ENCODE peak calls at places on chromosomes 7 and 10, in eight cellular contexts. D is right cardiac atrium, E is transverse colon, O is trophoblast cell, P is esophagus squamous epithelium, U is AG04450, G is IMR-90, W is prostate gland. J is an unnamed sample. For H3K9me3, the result is how much of the 10 kb centered on the place peaks cover.

GRCh38 chr7:50803359-50804337 is 21.0 kb upstream of the GRB10 start:
- DNase-seq in D (no peak), E (no peak), O (no peak), P (no peak), U (no peak), G (no peak), W (no peak), J (no peak)

GRCh38 chr7:130957140-130957513 is 223.1 kb upstream of the KLF14 start:
- DNase-seq in D (no peak), E (no peak), O (no peak), P (no peak), U (no peak), G (no peak), W (no peak), J (no peak)

GRCh38 chr7:81327468-81327867 is 408.6 kb upstream of the SEMA3C start:
- DNase-seq in D (no peak), E (no peak), O (no peak), P (no peak), U (no peak), G (peak), W (no peak), J (no peak)

GRCh38 chr7:107232568-107233090 is 63.8 kb downstream of the HBP1 start:
- DNase-seq in D (no peak), E (no peak), O (no peak), P (no peak), U (peak), G (peak), W (no peak), J (no peak)

GRCh38 chr10:59362184-59362966 is at the start of gene FAM13C:
- DNase-seq in D (peak), E (peak), O (peak), P (no peak), U (no peak), G (peak), W (peak), J (no peak)

GRCh38 chr7:4227105-4228010 is 454.7 kb upstream of the FOXK1 start:
- DNase-seq in D (no peak), E (no peak), O (no peak), P (no peak), U (no peak), G (no peak), W (no peak), J (no peak)

GRCh38 chr10:54800677-54801480 is at the start of gene PCDH15:
- DNase-seq in D (no peak), E (no peak), O (no peak), P (no peak), U (no peak), G (no peak), W (no peak), J (no peak)

GRCh38 chr7:43572516-43573049 is 10.3 kb upstream of the STK17A start:
- DNase-seq in D (no peak), E (peak), O (no peak), P (no peak), U (peak), G (peak), W (no peak), J (no peak)

GRCh38 chr10:62437696-62438095 is 63.5 kb downstream of the ZNF365 start:
- DNase-seq in D (no peak), E (no peak), O (peak), P (no peak), U (no peak), G (peak), W (peak), J (no peak)

GRCh38 chr7:18175801-18176450 is 148.3 kb upstream of the PRPS1L1 start:
- DNase-seq in D (no peak), E (no peak), O (peak), P (no peak), U (no peak), G (no peak), W (no peak), J (no peak)

GRCh38 chr10:17214486-17214885 is 13.0 kb upstream of the TRDMT1 start:
- DNase-seq in D (no peak), E (no peak), O (no peak), P (no peak), U (no peak), G (no peak), W (no peak), J (no peak)

GRCh38 chr7:81299272-81299671 is 380.4 kb upstream of the SEMA3C start:
- DNase-seq in D (no peak), E (no peak), O (no peak), P (no peak), U (peak), G (peak), W (no peak), J (no peak)

GRCh38 chr10:102580230-102580629 is 64.0 kb upstream of the TRIM8 start:
- DNase-seq in D (no peak), E (no peak), O (no peak), P (no peak), U (peak), G (peak), W (no peak), J (no peak)

GRCh38 chr10:17239276-17239660 is 11.2 kb downstream of the VIM start:
- DNase-seq in D (no peak), E (no peak), O (no peak), P (no peak), U (no peak), G (no peak), W (no peak), J (no peak)

GRCh38 chr10:126921162-126921561 is 15.9 kb downstream of the DOCK1 start:
- DNase-seq in D (no peak), E (no peak), O (no peak), P (no peak), U (no peak), G (no peak), W (no peak), J (no peak)

GRCh38 chr7:13524076-13524475 is 465.4 kb downstream of the ETV1 start:
- DNase-seq in D (no peak), E (no peak), O (no peak), P (no peak), U (no peak), G (no peak), W (peak), J (no peak)

GRCh38 chr10:104767745-104768144 is 126.7 kb downstream of the SORCS3 start:
- DNase-seq in D (no peak), E (no peak), O (no peak), P (no peak), U (no peak), G (no peak), W (no peak), J (no peak)

GRCh38 chr10:79422178-79422892 is 23.1 kb downstream of the ZCCHC24 start:
- DNase-seq in D (peak), E (no peak), O (no peak), P (no peak), U (peak), G (peak), W (no peak), J (no peak)

GRCh38 chr10:123926401-123927264 is 35.0 kb upstream of the CPXM2 start:
- DNase-seq in D (no peak), E (no peak), O (no peak), P (no peak), U (no peak), G (peak), W (no peak), J (no peak)

GRCh38 chr10:123796736-123797135 is 94.9 kb downstream of the CPXM2 start:
- DNase-seq in D (no peak), E (no peak), O (no peak), P (no peak), U (no peak), G (no peak), W (no peak), J (no peak)

GRCh38 chr7:148286150-148286549 is 304.4 kb upstream of the C7orf33 start:
- DNase-seq in D (no peak), E (no peak), O (no peak), P (no peak), U (no peak), G (no peak), W (no peak), J (no peak)

GRCh38 chr7:12210179-12211053 is 678 bp upstream of the TMEM106B start:
- DNase-seq in D (no peak), E (peak), O (no peak), P (no peak), U (no peak), G (peak), W (peak), J (no peak)

GRCh38 chr10:122237326-122237725 is 33.8 kb upstream of the BTBD16 start:
- DNase-seq in D (no peak), E (peak), O (no peak), P (no peak), U (no peak), G (no peak), W (no peak), J (no peak)

GRCh38 chr7:29917583-29917982 is 72.0 kb downstream of the SCRN1 start:
- DNase-seq in D (no peak), E (no peak), O (no peak), P (no peak), U (no peak), G (no peak), W (no peak), J (no peak)

GRCh38 chr7:117808273-117808868 is 64.9 kb downstream of the CTTNBP2 start:
- DNase-seq in D (peak), E (no peak), O (no peak), P (no peak), U (no peak), G (no peak), W (peak), J (peak)

GRCh38 chr7:105932835-105933477 is 30.1 kb upstream of the CDHR3 start:
- DNase-seq in D (peak), E (peak), O (no peak), P (no peak), U (peak), G (peak), W (no peak), J (no peak)

GRCh38 chr10:1155791-1156615 is 99.8 kb downstream of the WDR37 start:
- DNase-seq in D (no peak), E (no peak), O (no peak), P (no peak), U (no peak), G (no peak), W (no peak), J (no peak)

GRCh38 chr7:128701062-128701785 is 29.1 kb downstream of the GARIN1A start:
- DNase-seq in D (no peak), E (no peak), O (no peak), P (no peak), U (no peak), G (no peak), W (no peak), J (no peak)

GRCh38 chr10:71799785-71800453 is 26.6 kb upstream of the VSIR start:
- DNase-seq in D (no peak), E (peak), O (no peak), P (no peak), U (no peak), G (no peak), W (no peak), J (no peak)

GRCh38 chr10:36516281-36516680 is 609.1 kb upstream of the ANKRD30A start:
- DNase-seq in D (no peak), E (no peak), O (no peak), P (no peak), U (no peak), G (no peak), W (no peak), J (no peak)

GRCh38 chr10:36519909-36520308 is 605.5 kb upstream of the ANKRD30A start:
- DNase-seq in D (no peak), E (no peak), O (no peak), P (no peak), U (no peak), G (no peak), W (no peak), J (no peak)

DNA sequence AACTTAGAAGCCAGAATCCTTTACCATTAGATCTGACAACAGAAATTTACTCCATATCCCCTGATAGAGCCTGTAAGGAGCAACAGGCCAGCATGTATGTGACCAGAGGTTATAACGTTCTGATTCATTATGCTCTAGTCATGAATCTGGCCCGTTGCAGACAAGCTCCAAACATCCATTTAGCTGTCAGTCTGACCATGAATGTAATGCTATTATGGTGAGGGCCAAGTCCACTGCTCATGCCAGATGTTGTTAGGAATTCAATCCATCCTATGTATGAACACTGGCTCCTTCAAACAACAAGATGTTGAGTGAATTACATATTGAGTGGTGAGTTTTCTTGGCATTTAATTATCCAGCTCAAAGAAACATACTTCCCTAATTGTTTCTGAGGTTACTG is 610.1 kb upstream of the ANKRD30A start:
- DNase-seq in D (no peak), E (no peak), O (no peak), P (no peak), U (no peak), G (peak), W (no peak), J (no peak)
- H3K9me3 ChIP-seq in D (under half), E (under half), O (under half), P (under half), U (under half), G (under half), W (under half), J (under half)

DNA sequence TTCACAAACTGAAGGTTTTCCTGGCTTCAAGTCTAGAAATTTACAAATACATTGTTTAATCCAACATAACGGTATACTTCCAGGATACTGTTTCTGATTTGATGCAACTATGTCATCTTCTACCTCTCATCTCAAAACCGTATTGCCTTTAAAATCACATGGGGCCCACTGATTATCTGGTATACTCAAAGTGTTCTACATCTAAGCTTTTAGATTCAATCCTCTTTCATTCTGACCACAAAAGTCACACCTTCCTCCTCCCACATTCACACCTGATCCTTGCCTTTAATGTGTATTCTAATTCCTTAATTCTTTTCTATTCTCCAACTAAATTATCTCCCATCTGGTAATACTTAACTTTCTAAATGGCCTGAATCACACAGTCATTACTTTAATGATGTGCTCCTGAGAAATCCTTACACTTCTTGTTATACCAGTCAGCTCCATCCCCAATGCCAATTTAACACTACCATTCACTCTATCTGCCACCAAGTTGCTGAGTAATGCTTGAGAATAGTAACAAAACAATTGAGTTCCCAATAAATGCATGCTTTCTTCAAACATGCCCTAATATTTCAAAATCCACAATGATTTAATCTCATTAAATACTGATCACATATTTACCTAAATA is 13.0 kb downstream of the ATAD1 start:
- DNase-seq in D (no peak), E (no peak), O (no peak), P (no peak), U (no peak), G (no peak), W (no peak), J (no peak)
- H3K9me3 ChIP-seq in D (under half), E (under half), O (under half), P (under half), U (under half), G (under half), W (under half), J (under half)

GRCh38 chr7:149532654-149533053 is 35.0 kb upstream of the ZNF746 start:
- DNase-seq in D (no peak), E (no peak), O (no peak), P (no peak), U (no peak), G (no peak), W (no peak), J (no peak)
- H3K9me3 ChIP-seq in D (under half), E (under half), O (under half), P (under half), U (under half), G (under half), W (under half), J (under half)

DNA sequence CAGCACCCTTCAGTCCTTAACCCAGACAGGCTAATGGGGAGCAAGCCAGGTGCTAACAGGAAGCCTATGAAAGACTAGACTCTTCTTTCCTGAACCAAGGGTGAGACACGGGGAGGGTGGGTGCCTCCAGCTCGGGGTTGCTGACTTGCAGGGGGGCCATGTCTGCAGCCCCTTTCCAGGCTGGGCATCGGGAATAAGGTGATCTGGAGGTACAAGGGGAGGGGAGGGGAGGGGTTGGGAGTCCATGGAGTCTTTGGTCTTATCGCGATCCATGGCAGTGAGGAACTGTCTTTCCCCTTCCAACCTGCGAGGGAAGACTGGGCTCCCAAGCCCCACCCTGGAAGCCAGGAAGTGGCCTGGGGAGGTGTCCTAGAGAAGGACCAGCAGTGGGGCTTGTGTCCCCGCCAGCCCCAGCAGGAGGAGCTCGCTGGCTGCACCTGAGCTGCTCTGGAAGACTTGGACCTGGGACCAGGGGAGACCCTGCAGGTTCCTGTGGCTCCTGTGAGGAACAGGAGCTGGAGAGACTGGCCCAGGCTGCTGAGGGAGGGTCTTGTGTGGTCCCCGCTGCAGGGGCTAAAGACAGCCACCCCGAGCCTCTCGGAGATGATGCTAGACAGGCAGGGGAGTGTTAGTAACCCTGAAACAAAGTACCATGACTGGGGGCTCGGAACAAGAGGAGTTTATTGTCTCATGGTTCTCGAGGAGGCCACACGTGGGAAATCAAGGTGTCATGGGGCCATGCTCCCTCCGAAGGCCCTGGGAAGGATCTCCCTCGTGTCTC is 348.1 kb downstream of the GLRX3 start:
- DNase-seq in D (no peak), E (no peak), O (no peak), P (no peak), U (no peak), G (no peak), W (no peak), J (no peak)
- H3K9me3 ChIP-seq in D (under half), E (under half), O (under half), P (under half), U (half or more), G (half or more), W (under half), J (under half)

DNA sequence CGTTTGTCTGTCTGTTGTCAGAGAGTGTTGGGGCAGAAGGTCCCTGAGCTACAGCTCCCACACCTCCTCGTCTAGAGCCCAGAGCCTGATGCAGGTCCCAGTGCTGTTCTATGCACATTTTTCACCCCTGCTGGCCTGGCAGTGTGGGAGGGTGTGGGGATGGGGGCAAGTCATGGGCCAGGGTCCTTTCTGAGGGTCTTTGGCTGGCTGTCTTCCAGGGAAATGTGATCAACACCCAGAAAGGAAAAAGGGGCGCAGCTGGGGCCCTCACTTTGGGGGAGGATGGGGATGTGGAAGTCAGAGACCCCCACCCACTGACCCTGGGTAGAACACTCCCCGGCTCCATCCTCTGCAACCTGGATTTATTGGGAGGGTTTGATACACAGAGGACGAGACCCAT is 50.0 kb upstream of the ZNF716 start:
- DNase-seq in D (no peak), E (no peak), O (no peak), P (no peak), U (no peak), G (no peak), W (no peak), J (no peak)
- H3K9me3 ChIP-seq in D (under half), E (under half), O (half or more), P (under half), U (half or more), G (under half), W (under half), J (under half)

DNA sequence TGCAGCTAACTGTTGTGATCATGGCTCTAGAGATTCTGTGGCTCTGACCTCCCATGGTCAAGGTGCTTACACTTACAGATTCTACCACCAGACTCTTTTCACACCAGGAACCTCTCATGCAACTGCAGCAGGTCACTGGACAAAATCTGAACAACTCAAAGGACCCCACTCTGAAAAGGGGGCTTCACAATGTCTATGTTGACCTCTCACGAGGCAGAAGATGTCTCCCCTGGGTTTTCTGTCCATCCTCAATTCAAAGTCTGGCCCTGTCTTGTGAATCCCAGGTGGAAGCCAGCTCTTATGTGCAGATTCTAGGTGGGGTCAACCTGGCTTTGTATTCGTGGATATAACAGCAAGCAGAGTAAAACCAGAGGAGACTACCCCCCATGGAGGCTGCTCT is 118.6 kb upstream of the ZNF479 start:
- DNase-seq in D (no peak), E (no peak), O (no peak), P (no peak), U (no peak), G (no peak), W (no peak), J (no peak)
- H3K9me3 ChIP-seq in D (under half), E (under half), O (under half), P (under half), U (under half), G (under half), W (under half), J (under half)

DNA sequence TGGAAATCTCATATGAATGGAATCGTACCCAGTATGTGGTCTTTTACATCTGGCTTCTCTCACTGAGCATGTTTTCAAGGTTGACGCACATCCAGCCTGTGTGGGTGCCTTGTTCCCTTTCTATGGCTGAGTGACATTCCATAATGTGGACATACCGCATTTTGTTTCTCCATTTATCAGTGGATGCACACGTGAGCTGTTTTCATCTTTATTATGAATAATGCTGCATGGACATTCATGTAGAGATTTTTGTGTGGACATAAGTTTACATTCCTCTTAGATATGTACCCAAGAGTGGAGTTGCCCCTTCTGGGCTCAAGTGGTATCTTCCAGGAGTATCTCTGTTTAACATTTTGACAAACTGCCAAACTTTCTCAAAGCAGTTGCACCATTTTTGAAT is 1.3 kb upstream of the SCART1 start:
- DNase-seq in D (no peak), E (no peak), O (no peak), P (no peak), U (no peak), G (no peak), W (no peak), J (no peak)
- H3K9me3 ChIP-seq in D (under half), E (under half), O (under half), P (under half), U (under half), G (under half), W (under half), J (under half)

GRCh38 chr10:106864031-106864430 is 300.5 kb downstream of the SORCS1 start:
- DNase-seq in D (no peak), E (no peak), O (no peak), P (no peak), U (no peak), G (no peak), W (no peak), J (no peak)
- H3K9me3 ChIP-seq in D (under half), E (under half), O (under half), P (under half), U (under half), G (under half), W (under half), J (under half)